ENCODE peak calls at places on chromosomes 6 and 20, in five cellular contexts. J is transverse colon; D is stimulated activated CD8-positive, alpha-beta memory T cell treated with anti-CD3 and anti-CD28 coated beads, Interleukin-7, amount 100 ng/mL, for 4 hours; L is B cell; T is PC-3. Q is an unnamed sample.

GRCh38 chr6:15265787-15266186 is 19.9 kb downstream of the JARID2 start:
- DNase-seq in J (no peak), L (no peak), T (no peak), D (no peak), Q (no peak)

GRCh38 chr6:25959890-25960531 is 2.6 kb upstream of the TRIM38 start:
- DNase-seq in D (no peak), L (no peak), J (no peak), T (no peak), Q (no peak)

GRCh38 chr6:165611294-165611693 is 51.7 kb downstream of the PDE10A start:
- DNase-seq in T (no peak), J (no peak), L (no peak), D (no peak), Q (no peak)

GRCh38 chr6:39313526-39314272 is 520 bp downstream of the KCNK17 start:
- DNase-seq in J (no peak), T (no peak), L (no peak), D (no peak), Q (no peak)

GRCh38 chr6:27668442-27669275 is 195.8 kb upstream of the ZNF184 start:
- DNase-seq in T (peak), D (no peak), L (no peak), J (peak), Q (no peak)

GRCh38 chr6:12233693-12234551 is 56.2 kb upstream of the EDN1 start:
- DNase-seq in T (peak), J (peak), D (no peak), L (peak), Q (no peak)

GRCh38 chr6:4313044-4313686 is 177.8 kb upstream of the ECI2 start:
- DNase-seq in L (no peak), J (peak), T (peak), D (no peak), Q (no peak)

GRCh38 chr6:40308533-40309306 is 278.4 kb downstream of the LRFN2 start:
- DNase-seq in L (peak), J (peak), T (peak), D (no peak), Q (peak)

GRCh38 chr6:64334646-64335045 is 699.0 kb downstream of the PHF3 start:
- DNase-seq in T (no peak), J (no peak), L (no peak), D (no peak), Q (no peak)

GRCh38 chr20:5608448-5609161 is 141.6 kb upstream of the SHLD1 start:
- DNase-seq in D (no peak), L (no peak), T (peak), J (no peak), Q (no peak)

GRCh38 chr20:34008477-34008876 is 14.8 kb downstream of the RALY start:
- DNase-seq in T (no peak), J (no peak), L (no peak), D (no peak), Q (no peak)

GRCh38 chr6:147970970-147971369 is 371.7 kb upstream of the SASH1 start:
- DNase-seq in T (peak), J (no peak), D (no peak), L (no peak), Q (no peak)

GRCh38 chr20:10960416-10960815 is 286.6 kb upstream of the JAG1 start:
- DNase-seq in T (no peak), J (no peak), D (no peak), L (no peak), Q (no peak)

GRCh38 chr20:24376523-24377085 is 92.8 kb upstream of the SYNDIG1 start:
- DNase-seq in T (no peak), D (no peak), J (no peak), L (no peak), Q (no peak)

GRCh38 chr6:125066140-125066539 is 87.4 kb upstream of the TPD52L1 start:
- DNase-seq in J (no peak), L (no peak), T (no peak), D (no peak), Q (no peak)

GRCh38 chr6:23277521-23278227 is 708.3 kb downstream of the HDGFL1 start:
- DNase-seq in J (no peak), T (no peak), D (no peak), L (no peak), Q (no peak)

GRCh38 chr6:111487656-111488055 is 4.6 kb upstream of the REV3L start:
- DNase-seq in L (no peak), J (no peak), T (peak), D (no peak), Q (no peak)

GRCh38 chr20:50478162-50479036 is 31.8 kb upstream of the PTPN1 start:
- DNase-seq in J (peak), L (peak), D (peak), T (peak), Q (peak)

GRCh38 chr6:40509163-40509562 is 78.0 kb downstream of the LRFN2 start:
- DNase-seq in D (no peak), L (no peak), J (no peak), T (no peak), Q (no peak)

GRCh38 chr6:6808915-6809314 is 220.4 kb downstream of the LY86 start:
- DNase-seq in L (no peak), J (no peak), T (no peak), D (no peak), Q (no peak)

GRCh38 chr20:34017610-34018009 is 23.9 kb downstream of the RALY start:
- DNase-seq in T (peak), J (no peak), L (no peak), D (no peak), Q (no peak)

GRCh38 chr6:126285871-126286270 is 54.0 kb upstream of the CENPW start:
- DNase-seq in J (no peak), T (no peak), L (no peak), D (no peak), Q (no peak)

GRCh38 chr20:56091635-56092180 is 86.4 kb upstream of the CBLN4 start:
- DNase-seq in T (peak), D (no peak), L (no peak), J (no peak), Q (no peak)

GRCh38 chr6:14265049-14266021 is 147.8 kb downstream of the CD83 start:
- DNase-seq in T (no peak), J (no peak), D (no peak), L (no peak), Q (no peak)

GRCh38 chr20:50333131-50333530 is 142.5 kb downstream of the CEBPB start:
- DNase-seq in L (no peak), T (no peak), D (no peak), J (no peak), Q (no peak)

GRCh38 chr6:107264357-107264831 is 149.1 kb upstream of the BEND3 start:
- DNase-seq in J (no peak), T (peak), D (no peak), L (no peak), Q (no peak)

GRCh38 chr20:35007891-35008290 is 52.2 kb downstream of the MYH7B start:
- DNase-seq in J (peak), L (no peak), D (no peak), T (no peak), Q (no peak)

GRCh38 chr20:4040283-4041179 is 25.2 kb upstream of the RNF24 start:
- DNase-seq in T (peak), L (no peak), J (peak), D (no peak), Q (no peak)

GRCh38 chr20:36182604-36183154 is 28.1 kb downstream of the EPB41L1 start:
- DNase-seq in L (peak), T (no peak), D (no peak), J (no peak), Q (no peak)

GRCh38 chr20:46552460-46553420 is 2.3 kb upstream of the OCSTAMP start:
- DNase-seq in J (no peak), D (peak), L (no peak), T (no peak), Q (peak)

GRCh38 chr20:8225658-8226057 is 93.6 kb downstream of the PLCB1 start:
- DNase-seq in L (no peak), T (no peak), D (no peak), J (no peak), Q (no peak)

GRCh38 chr6:106927531-106928398 is 46.8 kb downstream of the CD24 start:
- DNase-seq in D (no peak), T (peak), L (no peak), J (peak), Q (no peak)

GRCh38 chr6:122838060-122838780 is 49.2 kb downstream of the SMPDL3A start:
- DNase-seq in T (peak), L (no peak), D (no peak), J (no peak), Q (no peak)

Q was measured in activated gamma-delta T cell treated with anti-CD3 and anti-CD28 coated beads, Interleukin-2, amount 50 U/mL, for 16 hours.